ENCODE peak calls at places on chromosomes 13 and 19, in seven cellular contexts. One of them, this sample, is unnamed.

GRCh38 chr13:113820813-113821651 is 42.8 kb downstream of the GAS6 start:
- DNase-seq in Caki2: peak
- DNase-seq in stimulated activated CD4-positive, alpha-beta T cell treated with anti-CD3 and anti-CD28 coated beads, TNF-alpha, amount 100 ng/mL, for 4 hours: no peak
- DNase-seq in amygdala: peak
- DNase-seq in Right ventricle myocardium inferior: peak
- DNase-seq in HL-60: no peak
- DNase-seq in H9: no peak
- DNase-seq in this sample: peak

GRCh38 chr19:14554382-14554812 is 17.5 kb downstream of the NDUFB7 start:
- DNase-seq in stimulated activated CD4-positive, alpha-beta T cell treated with anti-CD3 and anti-CD28 coated beads, TNF-alpha, amount 100 ng/mL, for 4 hours: no peak
- DNase-seq in HL-60: no peak
- DNase-seq in Right ventricle myocardium inferior: peak
- DNase-seq in amygdala: no peak
- DNase-seq in Caki2: no peak
- DNase-seq in H9: peak
- DNase-seq in this sample: no peak

GRCh38 chr13:113860579-113861432 is 3.1 kb downstream of the GAS6 start:
- DNase-seq in Caki2: no peak
- DNase-seq in Right ventricle myocardium inferior: no peak
- DNase-seq in H9: peak
- DNase-seq in stimulated activated CD4-positive, alpha-beta T cell treated with anti-CD3 and anti-CD28 coated beads, TNF-alpha, amount 100 ng/mL, for 4 hours: no peak
- DNase-seq in HL-60: no peak
- DNase-seq in amygdala: no peak
- DNase-seq in this sample: no peak

GRCh38 chr19:51166846-51167490 is 24.9 kb downstream of the SIGLEC7 start:
- DNase-seq in Caki2: no peak
- DNase-seq in stimulated activated CD4-positive, alpha-beta T cell treated with anti-CD3 and anti-CD28 coated beads, TNF-alpha, amount 100 ng/mL, for 4 hours: no peak
- DNase-seq in HL-60: peak
- DNase-seq in amygdala: no peak
- DNase-seq in Right ventricle myocardium inferior: no peak
- DNase-seq in H9: no peak
- DNase-seq in this sample: peak

GRCh38 chr13:47044842-47045241 is 148.0 kb upstream of the HTR2A start:
- DNase-seq in amygdala: no peak
- DNase-seq in HL-60: no peak
- DNase-seq in H9: no peak
- DNase-seq in Right ventricle myocardium inferior: no peak
- DNase-seq in Caki2: no peak
- DNase-seq in stimulated activated CD4-positive, alpha-beta T cell treated with anti-CD3 and anti-CD28 coated beads, TNF-alpha, amount 100 ng/mL, for 4 hours: no peak
- DNase-seq in this sample: no peak

GRCh38 chr19:1671716-1672037 is 19.3 kb upstream of the TCF3 start:
- DNase-seq in stimulated activated CD4-positive, alpha-beta T cell treated with anti-CD3 and anti-CD28 coated beads, TNF-alpha, amount 100 ng/mL, for 4 hours: no peak
- DNase-seq in Caki2: no peak
- DNase-seq in H9: peak
- DNase-seq in amygdala: no peak
- DNase-seq in HL-60: no peak
- DNase-seq in Right ventricle myocardium inferior: no peak
- DNase-seq in this sample: no peak

GRCh38 chr13:51713807-51714206 is 90.2 kb downstream of the DHRS12 start:
- DNase-seq in H9: no peak
- DNase-seq in HL-60: no peak
- DNase-seq in Caki2: no peak
- DNase-seq in Right ventricle myocardium inferior: no peak
- DNase-seq in amygdala: no peak
- DNase-seq in stimulated activated CD4-positive, alpha-beta T cell treated with anti-CD3 and anti-CD28 coated beads, TNF-alpha, amount 100 ng/mL, for 4 hours: no peak
- DNase-seq in this sample: no peak

GRCh38 chr13:23289917-23290357 is 109.2 kb downstream of the SGCG start:
- DNase-seq in amygdala: no peak
- DNase-seq in Caki2: peak
- DNase-seq in HL-60: no peak
- DNase-seq in Right ventricle myocardium inferior: no peak
- DNase-seq in stimulated activated CD4-positive, alpha-beta T cell treated with anti-CD3 and anti-CD28 coated beads, TNF-alpha, amount 100 ng/mL, for 4 hours: no peak
- DNase-seq in H9: no peak
- DNase-seq in this sample: no peak

GRCh38 chr13:97142452-97142851 is 79.7 kb upstream of the MBNL2 start:
- DNase-seq in stimulated activated CD4-positive, alpha-beta T cell treated with anti-CD3 and anti-CD28 coated beads, TNF-alpha, amount 100 ng/mL, for 4 hours: no peak
- DNase-seq in Right ventricle myocardium inferior: no peak
- DNase-seq in H9: peak
- DNase-seq in Caki2: no peak
- DNase-seq in amygdala: no peak
- DNase-seq in HL-60: no peak
- DNase-seq in this sample: no peak

GRCh38 chr19:32914879-32915278 is 45.3 kb upstream of the SLC7A9 start:
- DNase-seq in amygdala: no peak
- DNase-seq in Caki2: no peak
- DNase-seq in HL-60: no peak
- DNase-seq in H9: no peak
- DNase-seq in Right ventricle myocardium inferior: no peak
- DNase-seq in stimulated activated CD4-positive, alpha-beta T cell treated with anti-CD3 and anti-CD28 coated beads, TNF-alpha, amount 100 ng/mL, for 4 hours: no peak
- DNase-seq in this sample: no peak

GRCh38 chr19:46609511-46610412 is 8.6 kb downstream of the CALM3 start:
- DNase-seq in HL-60: no peak
- DNase-seq in Right ventricle myocardium inferior: no peak
- DNase-seq in Caki2: no peak
- DNase-seq in H9: no peak
- DNase-seq in stimulated activated CD4-positive, alpha-beta T cell treated with anti-CD3 and anti-CD28 coated beads, TNF-alpha, amount 100 ng/mL, for 4 hours: no peak
- DNase-seq in amygdala: no peak
- DNase-seq in this sample: no peak

GRCh38 chr13:68257111-68257842 is 1027.1 kb upstream of the PCDH9 start:
- DNase-seq in Right ventricle myocardium inferior: no peak
- DNase-seq in H9: no peak
- DNase-seq in HL-60: no peak
- DNase-seq in stimulated activated CD4-positive, alpha-beta T cell treated with anti-CD3 and anti-CD28 coated beads, TNF-alpha, amount 100 ng/mL, for 4 hours: no peak
- DNase-seq in amygdala: no peak
- DNase-seq in Caki2: no peak
- DNase-seq in this sample: no peak